ENCODE peak calls at places on chromosomes 12 and 14, in four cellular contexts. I is stimulated activated CD8-positive, alpha-beta memory T cell treated with anti-CD3 and anti-CD28 coated beads, Interleukin-2, amount 100 ng/mL, for 1 hour; G is CD4-positive, alpha-beta memory T cell; A is neuronal stem cell. W is an unnamed sample.
A peak's percentile ranks its signal among the peaks of the same experiment; 100 is the strongest.

GRCh38 chr12:110079477-110080400 is 31.4 kb upstream of the C12orf76 start:
- DNase-seq in I (peak; percentile 54), G (peak; percentile 84), A (no peak), W (no peak)

GRCh38 chr14:94445003-94445402 is 7.6 kb downstream of the SERPINA11 start:
- DNase-seq in G (no peak), I (no peak), A (no peak), W (no peak)

GRCh38 chr12:55830601-55831406 is 1.4 kb upstream of the DNAJC14 start:
- DNase-seq in A (peak; percentile 82), I (peak; percentile 34), G (peak; percentile 30), W (no peak)

GRCh38 chr12:92989715-92990484 is 60.8 kb upstream of the EEA1 start:
- DNase-seq in I (no peak), G (no peak), A (no peak), W (no peak)

GRCh38 chr14:64966976-64967375 is 5.2 kb downstream of the RAB15 start:
- DNase-seq in A (no peak), G (no peak), I (no peak), W (no peak)

GRCh38 chr14:32611752-32612151 is 282.7 kb downstream of the AKAP6 start:
- DNase-seq in I (no peak), A (no peak), G (no peak), W (no peak)

GRCh38 chr14:79555429-79555828 is 655.9 kb downstream of the DIO2 start:
- DNase-seq in A (no peak), I (no peak), G (no peak), W (no peak)

GRCh38 chr12:118359541-118359915 is 13.2 kb downstream of the TAOK3 start:
- DNase-seq in G (peak; percentile 43), I (no peak), A (no peak), W (no peak)

GRCh38 chr12:72742560-72742959 is 470.4 kb downstream of the TRHDE start:
- DNase-seq in A (no peak), I (no peak), G (no peak), W (no peak)

GRCh38 chr12:63989301-63989845 is 144.9 kb downstream of the SRGAP1 start:
- DNase-seq in I (no peak), G (no peak), A (no peak), W (no peak)

GRCh38 chr12:117854339-117855012 is 114.3 kb downstream of the KSR2 start:
- DNase-seq in I (no peak), A (peak; percentile 71), G (peak; percentile 17), W (peak; percentile 9)

W was measured in DMS153.